ENCODE peak calls at places on chromosomes 7 and 10, in five cellular contexts. K is cardiac muscle cell, Z is left ventricle myocardium superior, P is cardiac septum, M is neuronal stem cell. W is an unnamed sample.

GRCh38 chr10:62000037-62000603 is 98.6 kb downstream of the ARID5B start:
- DNase-seq in K (no peak), Z (no peak), P (no peak), M (no peak), W (no peak)

GRCh38 chr7:153381275-153382119 is 621.9 kb downstream of the ACTR3B start:
- DNase-seq in K (peak), Z (no peak), P (no peak), M (peak), W (no peak)

GRCh38 chr10:2949948-2950354 is 117.4 kb upstream of the PFKP start:
- DNase-seq in K (no peak), Z (no peak), P (no peak), M (no peak), W (no peak)

GRCh38 chr10:72695496-72695895 is 3.6 kb downstream of the MCU start:
- DNase-seq in K (no peak), Z (no peak), P (no peak), M (no peak), W (no peak)

GRCh38 chr7:82319674-82320118 is 123.9 kb downstream of the CACNA2D1 start:
- DNase-seq in K (peak), Z (peak), P (peak), M (no peak), W (peak)

GRCh38 chr10:71241114-71241898 is 28.9 kb downstream of the UNC5B start:
- DNase-seq in K (no peak), Z (peak), P (no peak), M (no peak), W (peak)

GRCh38 chr7:53541467-53541866 is 506.0 kb downstream of the POM121L12 start:
- DNase-seq in K (no peak), Z (no peak), P (no peak), M (no peak), W (no peak)

GRCh38 chr10:110364531-110364937 is 59.8 kb upstream of the SMNDC1 start:
- DNase-seq in K (no peak), Z (no peak), P (no peak), M (no peak), W (no peak)

GRCh38 chr7:74320645-74321178 is 31.5 kb downstream of the CLIP2 start:
- DNase-seq in K (no peak), Z (no peak), P (no peak), M (no peak), W (no peak)

GRCh38 chr10:129785536-129785981 is 178.5 kb downstream of the EBF3 start:
- DNase-seq in K (no peak), Z (no peak), P (peak), M (no peak), W (no peak)

GRCh38 chr7:95471076-95471475 is 14.7 kb upstream of the ASB4 start:
- DNase-seq in K (no peak), Z (no peak), P (no peak), M (no peak), W (no peak)

GRCh38 chr10:94299417-94299816 is 63.3 kb downstream of the NOC3L start:
- DNase-seq in K (no peak), Z (no peak), P (no peak), M (no peak), W (no peak)

GRCh38 chr7:16055263-16055976 is 365.9 kb downstream of the CRPPA start:
- DNase-seq in K (no peak), Z (no peak), P (no peak), M (no peak), W (no peak)

GRCh38 chr7:23931633-23932032 is 221.6 kb downstream of the STK31 start:
- DNase-seq in K (no peak), Z (no peak), P (no peak), M (no peak), W (no peak)

GRCh38 chr10:26488344-26488743 is 50.2 kb downstream of the APBB1IP start:
- DNase-seq in K (no peak), Z (no peak), P (no peak), M (no peak), W (no peak)

GRCh38 chr7:42945821-42946615 is 13.8 kb downstream of the MRPL32 start:
- DNase-seq in K (no peak), Z (no peak), P (no peak), M (no peak), W (no peak)

GRCh38 chr7:45064047-45064725 is 24.6 kb downstream of the NACAD start:
- DNase-seq in K (no peak), Z (no peak), P (no peak), M (no peak), W (no peak)

GRCh38 chr7:93941956-93942355 is 20.4 kb downstream of the GNG11 start:
- DNase-seq in K (no peak), Z (no peak), P (no peak), M (no peak), W (no peak)

GRCh38 chr7:31603076-31603475 is 83.9 kb upstream of the PPP1R17 start:
- DNase-seq in K (no peak), Z (no peak), P (no peak), M (no peak), W (no peak)

GRCh38 chr10:51832652-51833383 is 133.4 kb upstream of the CSTF2T start:
- DNase-seq in K (no peak), Z (no peak), P (no peak), M (no peak), W (peak)

GRCh38 chr10:133236411-133237240 is 1.0 kb upstream of the VENTX start:
- DNase-seq in K (no peak), Z (no peak), P (no peak), M (no peak), W (no peak)

GRCh38 chr7:95434501-95435421 is at the start of gene PON2:
- DNase-seq in K (peak), Z (peak), P (peak), M (peak), W (peak)

GRCh38 chr10:45453639-45454250 is 79.7 kb downstream of the ALOX5 start:
- DNase-seq in K (no peak), Z (no peak), P (no peak), M (no peak), W (no peak)

GRCh38 chr7:22292519-22292918 is 64.4 kb downstream of the RAPGEF5 start:
- DNase-seq in K (no peak), Z (no peak), P (no peak), M (no peak), W (no peak)

GRCh38 chr10:133162178-133162909 is 2.3 kb downstream of the KNDC1 start:
- DNase-seq in K (no peak), Z (no peak), P (peak), M (no peak), W (no peak)

GRCh38 chr7:154306036-154306435 is 253.8 kb downstream of the DPP6 start:
- DNase-seq in K (no peak), Z (no peak), P (no peak), M (no peak), W (no peak)